ENCODE peak calls at places on chromosomes 4 and X, in six cellular contexts. I, X, S, D, L and Y are unnamed samples.

GRCh38 chrX:72054776-72055495 is 76.8 kb downstream of the RTL5 start:
- DNase-seq in S (no peak), I (no peak), D (no peak), L (no peak), X (no peak), Y (no peak)

GRCh38 chr4:95360256-95360903 is 188.4 kb downstream of the UNC5C start:
- DNase-seq in L (no peak), X (no peak), D (no peak), S (no peak), I (no peak), Y (no peak)

GRCh38 chr4:627751-628150 is 2.4 kb downstream of the PDE6B start:
- DNase-seq in S (no peak), X (no peak), L (no peak), I (no peak), D (no peak), Y (no peak)

GRCh38 chr4:55903577-55903976 is 45.2 kb upstream of the CEP135 start:
- DNase-seq in D (no peak), I (no peak), X (no peak), L (no peak), S (no peak), Y (no peak)

GRCh38 chr4:109803924-109804571 is 2.2 kb upstream of the CFI start:
- DNase-seq in X (peak; percentile 22), D (peak; percentile 57), L (peak; percentile 29), I (peak; percentile 37), S (peak; percentile 7), Y (peak; percentile 23)

GRCh38 chrX:154091678-154092077 is 5.8 kb downstream of the MECP2 start:
- DNase-seq in D (no peak), X (no peak), L (peak; percentile 56), S (no peak), I (no peak), Y (no peak)

GRCh38 chr4:70958681-70959080 is 34.8 kb upstream of the DCK start:
- DNase-seq in D (no peak), S (no peak), X (no peak), I (peak; percentile 89), L (no peak), Y (no peak)

GRCh38 chr4:45662996-45663395 is 460.9 kb downstream of the GABRG1 start:
- DNase-seq in S (no peak), X (no peak), I (no peak), D (no peak), L (no peak), Y (no peak)

GRCh38 chr4:142474398-142475087 is 371.6 kb downstream of the INPP4B start:
- DNase-seq in D (no peak), X (peak; percentile 2), L (no peak), S (no peak), I (peak; percentile 9), Y (no peak)

GRCh38 chrX:133992877-133993276 is 7.5 kb upstream of the GPC3 start:
- DNase-seq in X (no peak), L (no peak), S (no peak), D (no peak), I (no peak), Y (no peak)

GRCh38 chr4:56655209-56655626 is 25.9 kb downstream of the HOPX start:
- DNase-seq in X (no peak), I (peak; percentile 12), D (no peak), S (no peak), L (no peak), Y (peak; percentile 55)

GRCh38 chrX:150569155-150569477 is 695 bp downstream of the MTM1 start:
- DNase-seq in X (no peak), D (no peak), L (no peak), I (peak; percentile 43), S (no peak), Y (no peak)

GRCh38 chr4:1644906-1645657 is 39.0 kb downstream of the FAM53A start:
- DNase-seq in L (no peak), S (no peak), X (no peak), D (no peak), I (no peak), Y (no peak)

GRCh38 chrX:53831662-53832635 is 145.4 kb upstream of the HUWE1 start:
- DNase-seq in S (peak; percentile 40), L (peak; percentile 22), X (peak; percentile 40), D (peak; percentile 20), I (peak; percentile 7), Y (peak; percentile 61)

GRCh38 chrX:41684138-41684537 is 4.6 kb upstream of the GPR34 start:
- DNase-seq in X (no peak), D (no peak), L (no peak), I (peak; percentile 12), S (no peak), Y (no peak)

GRCh38 chr4:178632415-178632814 is 1190.2 kb upstream of the AGA start:
- DNase-seq in X (no peak), D (no peak), I (no peak), L (no peak), S (peak; percentile 5), Y (no peak)

GRCh38 chrX:134990475-134991473 is at the start of gene SMIM10:
- DNase-seq in L (peak; percentile 84), I (peak; percentile 79), X (no peak), D (no peak), S (no peak), Y (peak; percentile 80)

GRCh38 chr4:109462297-109462696 is 28.7 kb downstream of the SEC24B start:
- DNase-seq in D (no peak), S (no peak), L (no peak), I (no peak), X (no peak), Y (no peak)

GRCh38 chrX:31506360-31506759 is 434.5 kb upstream of the FTHL17 start:
- DNase-seq in L (no peak), X (no peak), I (no peak), S (no peak), D (no peak), Y (no peak)

GRCh38 chr4:70471897-70472296 is at the start of gene MUC7:
- DNase-seq in S (no peak), L (no peak), I (no peak), D (no peak), X (no peak), Y (no peak)

GRCh38 chrX:45860450-45860849 is 659.8 kb upstream of the DIPK2B start:
- DNase-seq in S (no peak), X (no peak), L (no peak), D (no peak), I (no peak), Y (no peak)

GRCh38 chrX:46576458-46576857 is 2.9 kb downstream of the CHST7 start:
- DNase-seq in L (no peak), S (no peak), I (no peak), X (no peak), D (no peak), Y (no peak)

GRCh38 chr4:164252286-164252685 is 501.6 kb upstream of the SMIM31 start:
- DNase-seq in D (no peak), L (no peak), X (no peak), I (no peak), S (no peak), Y (peak; percentile 5)

GRCh38 chr4:61336488-61336887 is 136.4 kb downstream of the ADGRL3 start:
- DNase-seq in S (no peak), I (no peak), X (no peak), D (no peak), L (no peak), Y (no peak)

GRCh38 chr4:56689661-56690060 is 8.6 kb upstream of the HOPX start:
- DNase-seq in D (no peak), I (no peak), L (no peak), S (no peak), X (no peak), Y (no peak)

GRCh38 chr4:169282429-169283113 is 11.8 kb upstream of the SH3RF1 start:
- DNase-seq in I (peak; percentile 78), S (no peak), X (no peak), D (no peak), L (no peak), Y (no peak)

GRCh38 chr4:142331132-142331531 is 515.0 kb downstream of the INPP4B start:
- DNase-seq in I (no peak), X (no peak), L (no peak), S (no peak), D (no peak), Y (no peak)

GRCh38 chr4:80058740-80059139 is 14.3 kb downstream of the ANTXR2 start:
- DNase-seq in I (peak; percentile 24), L (peak; percentile 26), X (no peak), D (no peak), S (peak; percentile 89), Y (no peak)
- TF ChIP-seq BHLHE40 in I (no peak), L (no peak), X (no peak), D (no peak), S (peak; percentile 37), Y (no peak)

DNA sequence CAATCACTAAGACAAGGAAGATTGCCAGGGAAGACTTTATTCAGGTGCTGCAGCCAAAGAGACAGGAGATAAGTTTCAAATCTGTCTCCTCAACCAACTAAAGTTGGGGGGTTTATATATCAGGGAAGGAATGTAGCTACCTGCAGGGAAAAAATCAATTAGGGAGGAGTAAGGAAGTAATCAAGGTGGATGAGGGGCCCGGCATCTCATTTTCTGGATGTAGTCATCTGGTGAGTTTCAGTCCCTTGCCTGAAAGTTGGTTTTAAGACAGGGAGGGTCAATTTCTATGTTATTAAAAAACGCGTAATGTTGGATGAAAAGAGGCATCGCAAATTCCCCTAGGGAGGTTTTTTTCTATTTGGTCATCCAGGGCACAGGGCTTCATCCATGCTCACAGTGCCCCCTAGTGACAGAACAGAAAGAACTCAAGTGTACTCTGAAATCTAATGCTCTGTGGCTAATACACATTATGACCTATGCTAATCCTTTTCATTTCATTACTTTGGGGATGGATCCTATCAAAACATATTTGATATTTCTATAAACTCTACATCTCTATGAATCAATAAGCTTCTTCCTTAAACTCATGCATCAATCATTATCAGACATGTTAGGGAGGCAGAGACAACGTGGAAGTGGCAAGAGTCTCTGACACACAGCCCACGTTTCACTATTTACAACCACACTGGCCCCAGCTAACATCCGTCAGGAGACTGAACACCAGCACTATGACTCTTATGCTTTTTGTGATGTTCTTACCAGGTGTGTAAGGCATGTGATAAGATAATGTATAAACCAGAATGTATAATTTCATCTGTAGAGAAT is 1577.0 kb upstream of the TENM3 start:
- DNase-seq in S (no peak), D (peak; percentile 47), X (peak; percentile 6), L (peak; percentile 12), I (peak; percentile 63), Y (peak; percentile 47)
- TF ChIP-seq BHLHE40 in S (no peak), D (no peak), X (no peak), L (no peak), I (no peak), Y (no peak)

GRCh38 chr4:167616471-167616870 is 382.2 kb upstream of the SPOCK3 start:
- DNase-seq in D (no peak), I (no peak), X (no peak), L (no peak), S (no peak), Y (no peak)
- TF ChIP-seq BHLHE40 in D (no peak), I (no peak), X (no peak), L (no peak), S (no peak), Y (no peak)

DNA sequence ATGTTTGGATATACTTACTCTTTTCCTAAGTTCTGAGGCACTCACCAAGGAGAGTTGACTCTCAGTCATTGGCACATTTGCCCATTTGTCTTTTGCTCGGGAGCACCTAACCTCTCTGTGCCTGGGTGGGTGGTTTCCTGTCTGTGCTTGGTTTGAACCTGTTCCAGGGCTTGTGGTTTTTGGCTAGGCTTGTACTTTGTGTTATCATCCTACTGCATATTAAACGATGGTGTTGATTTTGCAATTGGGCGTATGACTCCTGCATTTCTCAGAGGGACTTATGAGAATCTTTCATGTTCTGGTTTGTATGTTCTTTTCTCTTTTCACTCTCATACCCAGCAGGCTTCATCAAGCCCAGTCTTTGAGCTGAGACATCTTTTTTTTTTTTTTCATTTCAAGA is 161.7 kb downstream of the BTC start:
- DNase-seq in L (peak; percentile 40), X (no peak), I (peak; percentile 88), D (no peak), S (no peak), Y (no peak)
- TF ChIP-seq BHLHE40 in L (no peak), X (no peak), I (no peak), D (no peak), S (no peak), Y (no peak)